ENCODE peak calls at places on chromosomes 4 and X, in four cellular contexts. G is activated B cell treated with CpG ODN at 0.5 μM for 24 hours, T is AML-193, F is ovary. K is an unnamed sample.

GRCh38 chr4:78065514-78066192 is 8.5 kb downstream of the FRAS1 start:
- DNase-seq in G (no peak), T (no peak), F (no peak), K (no peak)

GRCh38 chrX:21798677-21799219 is 40.7 kb upstream of the MBTPS2 start:
- DNase-seq in F (no peak), T (no peak), G (no peak), K (no peak)

GRCh38 chr4:86957214-86957613 is 22.4 kb downstream of the AFF1 start:
- DNase-seq in G (no peak), F (no peak), T (peak), K (peak)

GRCh38 chrX:147899715-147900114 is 12.0 kb upstream of the FMR1 start:
- DNase-seq in F (no peak), T (no peak), G (no peak), K (no peak)

GRCh38 chrX:120672389-120672788 is 42.5 kb upstream of the C1GALT1C1 start:
- DNase-seq in G (no peak), F (peak), T (no peak), K (peak)

GRCh38 chr4:124537971-124538370 is 174.6 kb downstream of the ANKRD50 start:
- DNase-seq in T (no peak), F (no peak), G (no peak), K (no peak)

GRCh38 chr4:1261107-1261928 is 12.4 kb upstream of the CTBP1 start:
- DNase-seq in T (no peak), G (no peak), F (no peak), K (no peak)

GRCh38 chr4:40427138-40427537 is 92.0 kb downstream of the CHRNA9 start:
- DNase-seq in G (no peak), F (no peak), T (no peak), K (no peak)

GRCh38 chr4:17468638-17469221 is 43.2 kb downstream of the QDPR start:
- DNase-seq in F (peak), G (no peak), T (no peak), K (peak)

GRCh38 chr4:69731261-69731660 is 29.2 kb downstream of the SULT1B1 start:
- DNase-seq in F (no peak), G (no peak), T (no peak), K (no peak)

GRCh38 chr4:86891785-86892638 is at the start of gene C4orf36:
- DNase-seq in G (peak), T (peak), F (peak), K (peak)

GRCh38 chr4:76782837-76783236 is 115.1 kb downstream of the SOWAHB start:
- DNase-seq in G (no peak), F (no peak), T (no peak), K (peak)

GRCh38 chr4:14701389-14701788 is 300.9 kb upstream of the CPEB2 start:
- DNase-seq in G (no peak), F (no peak), T (no peak), K (no peak)

GRCh38 chrX:80431502-80431832 is 11.2 kb downstream of the TENT5D start:
- DNase-seq in T (no peak), G (no peak), F (no peak), K (no peak)

GRCh38 chr4:19623866-19624265 is 627.8 kb upstream of the SLIT2 start:
- DNase-seq in F (no peak), T (no peak), G (no peak), K (no peak)

GRCh38 chrX:39309018-39309620 is 507.9 kb downstream of the MID1IP1 start:
- DNase-seq in T (no peak), G (no peak), F (peak), K (no peak)

GRCh38 chr4:47271296-47271695 is 192.2 kb downstream of the COMMD8 start:
- DNase-seq in F (no peak), G (no peak), T (no peak), K (no peak)

GRCh38 chrX:56232221-56233082 is at the start of gene KLF8:
- DNase-seq in T (no peak), G (peak), F (peak), K (peak)

GRCh38 chrX:119234931-119235555 is 1.0 kb upstream of the PGRMC1 start:
- DNase-seq in G (no peak), T (no peak), F (peak), K (peak)

GRCh38 chrX:143934542-143934941 is 50.7 kb downstream of the UBE2NL start:
- DNase-seq in T (no peak), G (no peak), F (no peak), K (no peak)

GRCh38 chr4:8866828-8867623 is 4.6 kb downstream of the HMX1 start:
- DNase-seq in F (no peak), T (no peak), G (no peak), K (no peak)

GRCh38 chr4:108926058-108926457 is 163.2 kb upstream of the ETNPPL start:
- DNase-seq in G (no peak), T (no peak), F (no peak), K (peak)

GRCh38 chr4:171025323-171025722 is 787.9 kb upstream of the GALNTL6 start:
- DNase-seq in F (no peak), T (no peak), G (no peak), K (no peak)

GRCh38 chr4:183471960-183472708 is 27.7 kb downstream of the CDKN2AIP start:
- DNase-seq in G (peak), F (peak), T (peak), K (peak)

GRCh38 chr4:89518259-89518658 is 210.7 kb upstream of the GPRIN3 start:
- DNase-seq in G (no peak), T (no peak), F (no peak), K (no peak)

GRCh38 chr4:140237616-140238352 is 83.8 kb upstream of the MAML3 start:
- DNase-seq in F (peak), G (no peak), T (peak), K (peak)

GRCh38 chrX:150649096-150649870 is 43.9 kb upstream of the MTMR1 start:
- DNase-seq in T (no peak), F (peak), G (no peak), K (peak)

GRCh38 chrX:153657161-153657560 is 10.2 kb downstream of the DUSP9 start:
- DNase-seq in F (no peak), G (no peak), T (no peak), K (no peak)

GRCh38 chr4:102169345-102169744 is 175.9 kb downstream of the SLC39A8 start:
- DNase-seq in F (no peak), T (no peak), G (no peak), K (no peak)

GRCh38 chrX:54786972-54787371 is 11.1 kb downstream of the ITIH6 start:
- DNase-seq in F (no peak), G (no peak), T (no peak), K (no peak)

GRCh38 chrX:100731441-100732281 is at the start of gene SYTL4:
- DNase-seq in F (peak), T (no peak), G (peak), K (peak)

GRCh38 chrX:49053223-49054072 is 5.4 kb upstream of the CCDC120 start:
- DNase-seq in F (peak), T (no peak), G (peak), K (peak)

GRCh38 chr4:57318694-57319093 is 208.5 kb upstream of the IGFBP7 start:
- DNase-seq in G (no peak), F (no peak), T (no peak), K (no peak)